ENCODE peak calls at places on chromosomes 6 and 20, in six cellular contexts. F is effector CD4-positive, alpha-beta T cell; V is amniotic stem cell; B is hypothalamus; J is lower lobe of right lung; W is stimulated activated CD4-positive, alpha-beta T cell treated with anti-CD3 and anti-CD28 coated beads, Interleukin-15, amount 100 ng/mL, for 1 hour. R is an unnamed sample.
A peak's percentile ranks its signal among the peaks of the same experiment; 100 is the strongest.

GRCh38 chr20:19212524-19213502 is at the start of gene SLC24A3:
- DNase-seq in F (no peak), V (peak; percentile 25), B (no peak), J (peak; percentile 90), W (no peak), R (peak; percentile 94)

GRCh38 chr20:62238569-62239277 is 402 bp downstream of the OSBPL2 start:
- DNase-seq in F (no peak), V (no peak), B (no peak), J (peak; percentile 63), W (no peak), R (peak; percentile 83)

GRCh38 chr6:113860165-113860955 is 3.2 kb downstream of the MARCKS start:
- DNase-seq in F (no peak), V (no peak), B (peak; percentile 18), J (no peak), W (no peak), R (no peak)

GRCh38 chr6:16472349-16473069 is 234.1 kb downstream of the GMPR start:
- DNase-seq in F (no peak), V (peak; percentile 25), B (no peak), J (no peak), W (no peak), R (no peak)

GRCh38 chr20:12171927-12172581 is 254.4 kb downstream of the BTBD3 start:
- DNase-seq in F (no peak), V (no peak), B (no peak), J (no peak), W (no peak), R (no peak)

GRCh38 chr6:136728033-136728939 is 64.0 kb downstream of the MAP3K5 start:
- DNase-seq in F (no peak), V (no peak), B (no peak), J (no peak), W (no peak), R (no peak)

GRCh38 chr6:27154696-27155095 is 92.8 kb upstream of the PRSS16 start:
- DNase-seq in F (no peak), V (no peak), B (no peak), J (no peak), W (no peak), R (no peak)

GRCh38 chr6:24910850-24911712 is 24.7 kb downstream of the RIPOR2 start:
- DNase-seq in F (peak; percentile 42), V (peak; percentile 21), B (no peak), J (peak; percentile 78), W (no peak), R (peak; percentile 79)

GRCh38 chr6:157229733-157230132 is 93.6 kb downstream of the TMEM242 start:
- DNase-seq in F (no peak), V (no peak), B (no peak), J (no peak), W (no peak), R (no peak)

GRCh38 chr6:466564-466963 is 75.0 kb downstream of the IRF4 start:
- DNase-seq in F (no peak), V (no peak), B (no peak), J (no peak), W (no peak), R (peak; percentile 66)

R was measured in kidney.